ENCODE peak calls at places on chromosomes 1 and 21, in four cellular contexts. K is HepG2, C is K562, A is H1. O is an unnamed sample.

GRCh38 chr1:119674110-119674509 is 26.0 kb upstream of the ZNF697 start:
- DNase-seq in K (peak), C (no peak), A (no peak), O (no peak)

GRCh38 chr1:28915036-28915895 is 897 bp downstream of the EPB41 start:
- DNase-seq in K (peak), C (no peak), A (peak), O (no peak)

GRCh38 chr1:235946570-235946981 is 79.9 kb upstream of the LYST start:
- DNase-seq in K (no peak), C (no peak), A (no peak), O (no peak)

GRCh38 chr1:153626929-153627796 is at the start of gene S100A13:
- DNase-seq in K (peak), C (peak), A (peak), O (no peak)

GRCh38 chr21:16455526-16455925 is 725.7 kb downstream of the USP25 start:
- DNase-seq in K (no peak), C (no peak), A (no peak), O (no peak)

GRCh38 chr1:95951291-95951690 is 717.3 kb downstream of the RWDD3 start:
- DNase-seq in K (no peak), C (no peak), A (no peak), O (no peak)

GRCh38 chr1:28058168-28058567 is 30.2 kb downstream of the EYA3 start:
- DNase-seq in K (no peak), C (no peak), A (no peak), O (no peak)

GRCh38 chr1:80594013-80594412 is 1206.7 kb upstream of the ADGRL2 start:
- DNase-seq in K (no peak), C (no peak), A (no peak), O (no peak)

GRCh38 chr1:91651671-91652071 is 151.0 kb downstream of the CDC7 start:
- DNase-seq in K (no peak), C (peak), A (no peak), O (no peak)

GRCh38 chr1:244052011-244052727 is 1.1 kb downstream of the ZBTB18 start:
- DNase-seq in K (no peak), C (no peak), A (peak), O (no peak)

GRCh38 chr1:233064988-233065387 is 114.6 kb downstream of the NTPCR start:
- DNase-seq in K (no peak), C (no peak), A (no peak), O (no peak)

GRCh38 chr1:161506336-161507223 is 1.3 kb downstream of the FCGR2A start:
- DNase-seq in K (peak), C (peak), A (no peak), O (no peak)

GRCh38 chr1:202671388-202671787 is 38.9 kb downstream of the SYT2 start:
- DNase-seq in K (no peak), C (no peak), A (no peak), O (no peak)

GRCh38 chr1:155322953-155323728 is 2.4 kb downstream of the RUSC1 start:
- DNase-seq in K (peak), C (peak), A (peak), O (no peak)

GRCh38 chr1:40866408-40866788 is 4.2 kb upstream of the CITED4 start:
- DNase-seq in K (peak), C (no peak), A (no peak), O (no peak)

GRCh38 chr1:193335797-193336428 is 149.5 kb upstream of the B3GALT2 start:
- DNase-seq in K (no peak), C (no peak), A (no peak), O (no peak)

GRCh38 chr1:169595764-169596711 is 9.8 kb upstream of the F5 start:
- DNase-seq in K (peak), C (no peak), A (no peak), O (no peak)

GRCh38 chr1:228175316-228176023 is 9.9 kb downstream of the IBA57 start:
- DNase-seq in K (no peak), C (no peak), A (no peak), O (no peak)

GRCh38 chr1:118185083-118185899 is at the start of gene SPAG17:
- DNase-seq in K (no peak), C (peak), A (peak), O (no peak)

GRCh38 chr1:242428403-242429190 is 95.9 kb downstream of the PLD5 start:
- DNase-seq in K (no peak), C (no peak), A (no peak), O (no peak)

GRCh38 chr1:242425232-242425631 is 99.3 kb downstream of the PLD5 start:
- DNase-seq in K (peak), C (no peak), A (no peak), O (no peak)

GRCh38 chr1:10668241-10668761 is 128.1 kb downstream of the CASZ1 start:
- DNase-seq in K (peak), C (no peak), A (no peak), O (no peak)

GRCh38 chr1:61124691-61125090 is 42.3 kb downstream of the NFIA start:
- DNase-seq in K (no peak), C (no peak), A (no peak), O (no peak)

GRCh38 chr21:30014883-30015282 is 75.1 kb upstream of the GRIK1 start:
- DNase-seq in K (no peak), C (no peak), A (no peak), O (no peak)

GRCh38 chr21:45547211-45547900 is 5.1 kb upstream of the SLC19A1 start:
- DNase-seq in K (no peak), C (no peak), A (no peak), O (no peak)

DNA sequence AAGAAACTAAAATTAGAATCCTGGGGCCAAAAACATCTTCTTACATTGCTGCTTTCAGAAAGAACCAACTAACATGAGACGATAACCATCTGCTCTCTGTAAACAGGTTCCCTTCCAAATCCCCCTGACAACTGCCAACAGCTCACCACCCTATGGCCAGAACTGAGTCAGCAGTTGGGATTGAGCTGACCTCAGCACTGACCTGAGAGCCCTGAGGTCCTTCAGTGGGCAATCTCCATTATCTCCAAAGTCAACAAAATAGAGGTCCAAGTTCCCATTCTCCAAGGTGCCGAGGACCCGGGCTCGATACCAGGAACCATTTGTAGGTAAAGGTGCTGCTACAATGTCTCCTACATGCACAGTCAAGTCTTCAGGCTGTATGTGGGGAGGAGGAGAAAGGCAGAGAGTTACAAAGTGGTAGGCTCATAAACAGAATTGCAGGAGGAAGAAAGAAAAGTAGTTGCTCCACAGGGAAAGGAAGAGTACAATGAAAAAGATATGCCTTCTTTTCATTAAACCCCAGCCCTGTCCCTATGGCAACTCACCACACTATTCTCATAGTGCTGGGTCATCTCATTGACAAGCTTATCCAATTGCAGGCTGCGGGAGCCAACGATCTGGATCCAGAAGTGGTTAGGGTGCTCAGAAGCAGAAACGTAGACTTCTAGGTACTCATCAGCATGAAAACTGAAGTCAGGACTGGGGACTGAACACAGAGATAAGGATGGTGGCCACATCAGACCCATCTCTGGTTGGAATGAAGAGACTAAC is 12.8 kb upstream of the MRPL9 start:
- DNase-seq in K (no peak), C (peak), A (no peak), O (no peak)
- TF ChIP-seq GABPA in K (no peak), C (no peak), A (no peak), O (no peak)

DNA sequence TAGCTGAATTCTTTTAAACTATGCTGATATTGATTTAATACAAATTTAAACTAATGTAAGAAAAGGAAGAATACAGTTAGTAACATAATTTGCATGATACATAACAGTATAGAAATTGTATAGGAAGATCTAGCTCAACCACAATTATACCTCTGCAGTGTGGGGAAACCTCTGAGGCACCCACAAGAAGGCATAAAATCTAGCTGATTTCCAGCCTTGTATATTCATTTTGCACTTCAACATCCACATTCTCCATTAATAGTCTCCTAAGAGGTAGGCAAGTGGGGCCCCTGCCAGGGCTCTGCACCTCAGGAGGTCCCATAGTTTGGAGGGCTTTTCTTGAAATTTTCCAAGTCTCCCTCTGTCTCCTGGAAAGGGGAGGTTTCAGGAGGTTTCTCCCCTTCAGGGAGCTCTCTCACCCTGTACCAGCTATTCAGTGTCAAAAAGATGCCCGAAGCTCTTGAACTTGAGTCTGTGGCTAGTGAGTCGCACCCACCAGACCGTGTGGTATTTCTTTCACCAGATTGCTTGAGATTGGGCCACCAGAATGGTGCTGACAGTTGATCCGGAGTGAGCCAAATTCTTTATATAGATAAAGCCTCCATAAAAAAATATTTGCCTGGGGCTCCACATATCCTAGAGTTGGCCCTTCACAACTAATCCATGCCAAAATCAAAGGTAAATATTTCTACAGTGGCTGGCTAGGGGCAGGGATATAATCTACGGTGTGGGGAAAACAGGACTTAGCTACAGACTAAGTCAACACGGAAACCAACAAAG is 108.2 kb downstream of the TIAM1 start:
- DNase-seq in K (no peak), C (no peak), A (no peak), O (no peak)
- H3K4me2 ChIP-seq in K (no peak), C (no peak), A (no peak), O (no peak)

GRCh38 chr1:7298145-7298544 is 473.0 kb upstream of the VAMP3 start:
- DNase-seq in K (no peak), C (no peak), A (peak), O (no peak)

GRCh38 chr1:7298749-7299151 is 472.3 kb upstream of the VAMP3 start:
- DNase-seq in K (no peak), C (no peak), A (peak), O (no peak)

GRCh38 chr1:7299994-7300393 is 471.1 kb upstream of the VAMP3 start:
- DNase-seq in K (no peak), C (no peak), A (no peak), O (no peak)

GRCh38 chr1:7300893-7301292 is 470.2 kb upstream of the VAMP3 start:
- DNase-seq in K (peak), C (no peak), A (no peak), O (no peak)

GRCh38 chr1:7299329-7299799 is 471.7 kb upstream of the VAMP3 start:
- DNase-seq in K (no peak), C (no peak), A (peak), O (no peak)
- TF ChIP-seq ZNF274 in K (no peak), C (no peak), A (no peak), O (no peak)

GRCh38 chr1:218030846-218031245 is 254.2 kb upstream of the RRP15 start:
- DNase-seq in K (no peak), C (no peak), A (no peak), O (no peak)

GRCh38 chr1:218024211-218024720 is 260.8 kb upstream of the RRP15 start:
- DNase-seq in K (no peak), C (no peak), A (no peak), O (no peak)

GRCh38 chr1:218027152-218027551 is 257.9 kb upstream of the RRP15 start:
- DNase-seq in K (no peak), C (no peak), A (no peak), O (no peak)

DNA sequence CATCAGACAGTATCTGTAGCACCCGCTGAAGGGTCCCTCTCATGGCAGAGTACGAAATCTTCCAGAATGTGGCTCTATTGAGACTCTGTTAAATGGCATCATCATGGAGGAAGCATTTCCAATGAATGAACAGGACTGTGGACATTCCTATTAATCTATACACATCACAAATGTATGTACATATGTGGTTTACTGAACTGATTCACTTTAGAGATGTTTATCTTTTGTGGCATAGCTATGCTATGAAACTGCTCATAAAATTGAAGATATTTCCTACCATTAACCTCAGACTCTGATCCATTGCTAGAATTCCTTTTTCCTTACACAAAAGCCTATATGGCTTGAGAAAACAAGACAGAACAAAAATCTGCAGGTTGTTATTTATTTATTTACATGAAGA is 259.6 kb upstream of the RRP15 start:
- DNase-seq in K (no peak), C (no peak), A (no peak), O (no peak)
- TF ChIP-seq GABPA in K (no peak), C (no peak), A (no peak), O (no peak)

GRCh38 chr1:245680395-245680794 is 525.6 kb downstream of the KIF26B start:
- DNase-seq in K (no peak), C (no peak), A (no peak), O (no peak)
- H3K4me2 ChIP-seq in K (no peak), C (no peak), A (no peak), O (no peak)